ENCODE peak calls at places on chromosome 3, in eight cellular contexts. Y, I, T, P, W, Z, S and G are unnamed samples.

GRCh38 chr3:30458781-30459180 is 147.6 kb upstream of the TGFBR2 start:
- DNase-seq in I (no peak), Y (no peak), T (peak), S (no peak), W (no peak), Z (no peak), P (no peak), G (no peak)

GRCh38 chr3:183460059-183461052 is 31.9 kb upstream of the MCF2L2 start:
- DNase-seq in Z (peak), S (no peak), W (no peak), Y (no peak), P (peak), T (no peak), I (no peak), G (no peak)

GRCh38 chr3:196835081-196835480 is 32.6 kb upstream of the SENP5 start:
- DNase-seq in P (no peak), W (no peak), Z (no peak), Y (no peak), T (no peak), S (no peak), I (peak), G (no peak)

GRCh38 chr3:14187059-14187458 is 8.4 kb downstream of the LSM3 start:
- DNase-seq in T (no peak), P (no peak), I (no peak), Y (no peak), Z (no peak), W (no peak), S (no peak), G (no peak)

GRCh38 chr3:129616713-129617112 is 10.2 kb upstream of the PLXND1 start:
- DNase-seq in W (no peak), T (no peak), I (no peak), Y (no peak), S (no peak), Z (no peak), P (peak), G (no peak)

GRCh38 chr3:41893977-41894376 is 67.9 kb downstream of the ULK4 start:
- DNase-seq in W (no peak), Z (peak), P (peak), T (no peak), S (no peak), Y (no peak), I (peak), G (peak)

GRCh38 chr3:60250210-60250609 is 1001.0 kb downstream of the FHIT start:
- DNase-seq in Y (no peak), P (no peak), I (no peak), S (no peak), W (no peak), T (no peak), Z (no peak), G (no peak)

GRCh38 chr3:53337167-53337940 is 10.0 kb downstream of the DCP1A start:
- DNase-seq in T (no peak), Z (no peak), Y (no peak), S (no peak), W (no peak), P (no peak), I (no peak), G (no peak)

GRCh38 chr3:151169700-151170224 is 33.3 kb downstream of the GPR171 start:
- DNase-seq in Z (no peak), I (no peak), T (peak), P (no peak), S (no peak), Y (no peak), W (no peak), G (no peak)

GRCh38 chr3:187522890-187523289 is 147.3 kb downstream of the SST start:
- DNase-seq in Y (no peak), S (no peak), P (no peak), Z (no peak), T (no peak), W (no peak), I (no peak), G (no peak)

GRCh38 chr3:188915137-188915536 is 256.6 kb upstream of the TPRG1 start:
- DNase-seq in Y (no peak), P (no peak), T (no peak), I (no peak), S (no peak), W (no peak), Z (no peak), G (no peak)

GRCh38 chr3:101823525-101823924 is 25.8 kb upstream of the NFKBIZ start:
- DNase-seq in S (no peak), I (no peak), W (no peak), T (no peak), Y (no peak), P (no peak), Z (no peak), G (no peak)

GRCh38 chr3:81864273-81864672 is 102.8 kb upstream of the GBE1 start:
- DNase-seq in T (no peak), Z (no peak), Y (no peak), P (no peak), S (no peak), W (no peak), I (peak), G (no peak)

GRCh38 chr3:197748597-197749314 is 927 bp upstream of the FYTTD1 start:
- DNase-seq in T (no peak), Y (no peak), Z (no peak), I (no peak), P (peak), S (no peak), W (no peak), G (no peak)

GRCh38 chr3:158696618-158697017 is 24.2 kb upstream of the LXN start:
- DNase-seq in P (peak), S (no peak), Z (no peak), T (no peak), W (no peak), Y (no peak), I (no peak), G (no peak)